ENCODE peak calls at places on chromosome 20, in eight cellular contexts. L, W, B, I, Q, P, H and T are unnamed samples.
A peak's percentile ranks its signal among the peaks of the same experiment; 100 is the strongest.

GRCh38 chr20:25084616-25085187 is 2.8 kb upstream of the VSX1 start:
- DNase-seq in L (no peak), W (no peak), B (no peak), I (no peak), Q (no peak), P (no peak), H (no peak), T (no peak)

GRCh38 chr20:33732166-33732970 is 572 bp downstream of the ZNF341 start:
- DNase-seq in L (peak; percentile 50), W (peak; percentile 78), B (peak; percentile 85), I (peak; percentile 50), Q (peak; percentile 93), P (peak; percentile 71), H (peak; percentile 53), T (peak; percentile 93)

GRCh38 chr20:10669843-10670446 is 3.9 kb downstream of the JAG1 start:
- DNase-seq in L (no peak), W (no peak), B (no peak), I (no peak), Q (no peak), P (no peak), H (no peak), T (no peak)

GRCh38 chr20:44166477-44166876 is 20.5 kb downstream of the JPH2 start:
- DNase-seq in L (no peak), W (no peak), B (no peak), I (no peak), Q (no peak), P (no peak), H (no peak), T (peak; percentile 64)

GRCh38 chr20:478949-479429 is 16.7 kb upstream of the TBC1D20 start:
- DNase-seq in L (no peak), W (no peak), B (peak; percentile 66), I (peak; percentile 67), Q (no peak), P (peak; percentile 74), H (no peak), T (no peak)

GRCh38 chr20:35345189-35345588 is 53.0 kb upstream of the FAM83C start:
- DNase-seq in L (no peak), W (no peak), B (no peak), I (no peak), Q (no peak), P (no peak), H (no peak), T (no peak)

GRCh38 chr20:53149184-53149651 is 177.1 kb downstream of the TSHZ2 start:
- DNase-seq in L (no peak), W (no peak), B (no peak), I (no peak), Q (no peak), P (no peak), H (no peak), T (no peak)

GRCh38 chr20:58719971-58720371 is 27.4 kb downstream of the NPEPL1 start:
- DNase-seq in L (no peak), W (no peak), B (peak; percentile 12), I (no peak), Q (no peak), P (no peak), H (no peak), T (no peak)

GRCh38 chr20:51768759-51769517 is 748 bp upstream of the ATP9A start:
- DNase-seq in L (no peak), W (no peak), B (no peak), I (no peak), Q (no peak), P (no peak), H (no peak), T (no peak)

GRCh38 chr20:10511507-10512231 is 76.6 kb downstream of the SLX4IP start:
- DNase-seq in L (no peak), W (peak; percentile 37), B (peak; percentile 73), I (peak; percentile 98), Q (peak; percentile 81), P (peak; percentile 95), H (peak; percentile 42), T (peak; percentile 82)

GRCh38 chr20:8855315-8855714 is 213.6 kb upstream of the PLCB4 start:
- DNase-seq in L (no peak), W (no peak), B (no peak), I (no peak), Q (no peak), P (peak; percentile 17), H (no peak), T (peak; percentile 17)

GRCh38 chr20:1700990-1701389 is 43.4 kb upstream of the SIRPG start:
- DNase-seq in L (no peak), W (no peak), B (no peak), I (peak; percentile 2), Q (no peak), P (no peak), H (no peak), T (no peak)

GRCh38 chr20:57587989-57588377 is 27.1 kb downstream of the PCK1 start:
- DNase-seq in L (no peak), W (no peak), B (no peak), I (no peak), Q (no peak), P (no peak), H (no peak), T (no peak)

GRCh38 chr20:31945790-31946189 is 6.1 kb downstream of the PDRG1 start:
- DNase-seq in L (no peak), W (no peak), B (no peak), I (no peak), Q (no peak), P (no peak), H (no peak), T (peak; percentile 62)

GRCh38 chr20:20065366-20065765 is 13.0 kb downstream of the CFAP61 start:
- DNase-seq in L (no peak), W (no peak), B (no peak), I (no peak), Q (no peak), P (no peak), H (no peak), T (no peak)

GRCh38 chr20:4949833-4950178 is 51.5 kb downstream of the SLC23A2 start:
- DNase-seq in L (no peak), W (no peak), B (peak; percentile 48), I (peak; percentile 38), Q (no peak), P (peak; percentile 48), H (no peak), T (no peak)

GRCh38 chr20:18831830-18832229 is 18.2 kb downstream of the SCP2D1 start:
- DNase-seq in L (no peak), W (no peak), B (no peak), I (peak; percentile 1), Q (no peak), P (no peak), H (no peak), T (no peak)

GRCh38 chr20:63501818-63502670 is 3.2 kb upstream of the EEF1A2 start:
- DNase-seq in L (no peak), W (no peak), B (no peak), I (peak; percentile 12), Q (no peak), P (peak; percentile 26), H (no peak), T (peak; percentile 77)

GRCh38 chr20:23230766-23231385 is 119.7 kb upstream of the NXT1 start:
- DNase-seq in L (no peak), W (no peak), B (no peak), I (no peak), Q (no peak), P (no peak), H (no peak), T (no peak)

GRCh38 chr20:10438217-10438616 is 3.1 kb downstream of the SLX4IP start:
- DNase-seq in L (no peak), W (no peak), B (no peak), I (no peak), Q (no peak), P (no peak), H (no peak), T (no peak)

GRCh38 chr20:14498809-14499208 is 161.4 kb upstream of the FLRT3 start:
- DNase-seq in L (no peak), W (no peak), B (no peak), I (no peak), Q (no peak), P (no peak), H (no peak), T (no peak)

GRCh38 chr20:7722564-7722963 is 217.7 kb downstream of the HAO1 start:
- DNase-seq in L (no peak), W (no peak), B (no peak), I (no peak), Q (no peak), P (no peak), H (no peak), T (no peak)

GRCh38 chr20:24437322-24438090 is 31.9 kb upstream of the SYNDIG1 start:
- DNase-seq in L (no peak), W (no peak), B (no peak), I (no peak), Q (no peak), P (no peak), H (no peak), T (no peak)

GRCh38 chr20:32749914-32750637 is 6.8 kb upstream of the COMMD7 start:
- DNase-seq in L (no peak), W (no peak), B (no peak), I (no peak), Q (no peak), P (no peak), H (no peak), T (no peak)